ENCODE peak calls at places on chromosomes 4 and X, in four cellular contexts. M is LoVo, H is left lung, S is cardiac muscle cell. B is an unnamed sample.

GRCh38 chr4:91113130-91113706 is 986.0 kb downstream of the CCSER1 start:
- DNase-seq in M (peak; percentile 4), H (no peak), S (peak; percentile 42), B (peak; percentile 23)

GRCh38 chrX:102746134-102746584 is 25.6 kb downstream of the GPRASP3 start:
- DNase-seq in M (no peak), H (peak; percentile 91), S (peak; percentile 42), B (no peak)

GRCh38 chrX:48522291-48522690 is 683 bp downstream of the EBP start:
- DNase-seq in M (no peak), H (no peak), S (no peak), B (no peak)

GRCh38 chr4:109590841-109591357 is 30.9 kb downstream of the MCUB start:
- DNase-seq in M (no peak), H (no peak), S (no peak), B (no peak)

GRCh38 chr4:106614446-106614845 is 245.9 kb upstream of the GIMD1 start:
- DNase-seq in M (no peak), H (no peak), S (no peak), B (no peak)

GRCh38 chr4:11194431-11194830 is 234.3 kb downstream of the HS3ST1 start:
- DNase-seq in M (no peak), H (no peak), S (no peak), B (no peak)

GRCh38 chr4:38062088-38062893 is 102.1 kb downstream of the PTTG2 start:
- DNase-seq in M (peak; percentile 79), H (no peak), S (peak; percentile 78), B (peak; percentile 69)

GRCh38 chrX:21770631-21771321 is 12.9 kb upstream of the SMPX start:
- DNase-seq in M (peak; percentile 8), H (no peak), S (no peak), B (no peak)

GRCh38 chr4:147682755-147683154 is 1.2 kb downstream of the PRMT9 start:
- DNase-seq in M (no peak), H (no peak), S (peak; percentile 3), B (no peak)

GRCh38 chr4:189285377-189285776 is 655.3 kb upstream of the FRG1 start:
- DNase-seq in M (no peak), H (no peak), S (no peak), B (no peak)

GRCh38 chr4:8528713-8529112 is 51.5 kb upstream of the GPR78 start:
- DNase-seq in M (no peak), H (no peak), S (no peak), B (no peak)

GRCh38 chr4:81040175-81040659 is 9.7 kb downstream of the BMP3 start:
- DNase-seq in M (peak; percentile 32), H (no peak), S (peak; percentile 40), B (no peak)

GRCh38 chr4:170476351-170476750 is 386.6 kb upstream of the AADAT start:
- DNase-seq in M (no peak), H (no peak), S (no peak), B (no peak)

GRCh38 chrX:150913511-150913910 is 15.0 kb upstream of the CD99L2 start:
- DNase-seq in M (no peak), H (no peak), S (no peak), B (no peak)

GRCh38 chr4:118765399-118765798 is 70.5 kb downstream of the SEC24D start:
- DNase-seq in M (peak; percentile 50), H (no peak), S (peak; percentile 43), B (no peak)

GRCh38 chrX:101022020-101022419 is 29.9 kb downstream of the TRMT2B start:
- DNase-seq in M (no peak), H (no peak), S (no peak), B (no peak)

GRCh38 chrX:119503484-119503861 is 35.2 kb downstream of the SLC25A5 start:
- DNase-seq in M (peak; percentile 60), H (no peak), S (no peak), B (no peak)

GRCh38 chr4:42965326-42965725 is 72.8 kb downstream of the GRXCR1 start:
- DNase-seq in M (no peak), H (no peak), S (peak; percentile 12), B (no peak)

GRCh38 chr4:186158021-186158859 is 33.1 kb upstream of the CYP4V2 start:
- DNase-seq in M (no peak), H (peak; percentile 72), S (no peak), B (no peak)

GRCh38 chrX:110734894-110735541 is 60.6 kb downstream of the CHRDL1 start:
- DNase-seq in M (no peak), H (no peak), S (no peak), B (no peak)

GRCh38 chrX:149937881-149938426 is 337 bp downstream of the EOLA2 start:
- DNase-seq in M (no peak), H (no peak), S (no peak), B (no peak)

GRCh38 chr4:33837043-33837442 is 2407.3 kb downstream of the ARAP2 start:
- DNase-seq in M (no peak), H (no peak), S (no peak), B (no peak)

GRCh38 chr4:71828450-71828849 is 44.6 kb upstream of the GC start:
- DNase-seq in M (no peak), H (no peak), S (no peak), B (no peak)

GRCh38 chrX:135973025-135973547 is 702 bp downstream of the MMGT1 start:
- DNase-seq in M (no peak), H (no peak), S (peak; percentile 5), B (no peak)

GRCh38 chr4:181860157-181860556 is 383.0 kb upstream of the TENM3 start:
- DNase-seq in M (no peak), H (no peak), S (peak; percentile 55), B (no peak)

GRCh38 chr4:84482564-84483563 is 16.2 kb downstream of the NKX6-1 start:
- DNase-seq in M (no peak), H (peak; percentile 79), S (peak; percentile 54), B (no peak)